ENCODE peak calls at places on chromosomes 16 and 17, in four cellular contexts. E is K562, R is GM12878, L is HepG2. W is an unnamed sample. For H3K27me3, the result is how much of the 10 kb centered on the place peaks cover.

GRCh38 chr17:59972778-59973177 is 8.2 kb upstream of the RNFT1 start:
- DNase-seq in L (no peak), E (no peak), R (no peak), W (no peak)

GRCh38 chr17:15744885-15745284 is 12.8 kb downstream of the TBC1D26 start:
- DNase-seq in R (no peak), E (no peak), L (no peak), W (no peak)

GRCh38 chr16:50584033-50584722 is 36.0 kb downstream of the NKD1 start:
- DNase-seq in E (peak), R (no peak), L (no peak), W (no peak)

GRCh38 chr17:57577751-57578607 is 167.1 kb downstream of the CCDC182 start:
- DNase-seq in L (peak), R (no peak), E (no peak), W (no peak)

GRCh38 chr16:57826706-57827625 is 24.7 kb upstream of the KIFC3 start:
- DNase-seq in L (peak), E (no peak), R (no peak), W (no peak)

GRCh38 chr16:87823146-87823929 is 46.0 kb downstream of the SLC7A5 start:
- DNase-seq in E (no peak), L (no peak), R (no peak), W (no peak)

GRCh38 chr16:85461814-85462404 is 151.2 kb upstream of the GSE1 start:
- DNase-seq in L (no peak), R (no peak), E (peak), W (no peak)

GRCh38 chr16:68798398-68798797 is 44.9 kb upstream of the TANGO6 start:
- DNase-seq in E (no peak), R (no peak), L (no peak), W (no peak)

GRCh38 chr17:58641937-58642336 is 49.9 kb downstream of the TEX14 start:
- DNase-seq in R (no peak), L (no peak), E (no peak), W (no peak)

GRCh38 chr16:85302848-85303353 is 190.6 kb upstream of the CIBAR2 start:
- DNase-seq in L (no peak), R (no peak), E (no peak), W (no peak)

GRCh38 chr17:74212913-74213791 is at the start of gene TTYH2:
- DNase-seq in L (peak), E (peak), R (no peak), W (no peak)

GRCh38 chr17:10197721-10198508 is 491 bp downstream of the GAS7 start:
- DNase-seq in L (no peak), E (no peak), R (no peak), W (no peak)

GRCh38 chr17:79840204-79840988 is 1.2 kb upstream of the CBX4 start:
- DNase-seq in E (no peak), R (no peak), L (no peak), W (peak)

GRCh38 chr17:6070895-6071511 is 824 bp downstream of the WSCD1 start:
- DNase-seq in R (no peak), L (no peak), E (no peak), W (peak)

GRCh38 chr17:4155980-4156620 is 13.1 kb downstream of the CYB5D2 start:
- DNase-seq in E (no peak), R (no peak), L (no peak), W (no peak)

GRCh38 chr17:70137451-70138230 is 31.7 kb upstream of the KCNJ2 start:
- DNase-seq in L (no peak), R (peak), E (no peak), W (no peak)

GRCh38 chr17:9389116-9389515 is 186.5 kb downstream of the STX8 start:
- DNase-seq in R (peak), L (peak), E (no peak), W (no peak)

GRCh38 chr16:12426122-12426521 is 377.6 kb downstream of the CPPED1 start:
- DNase-seq in R (no peak), E (peak), L (no peak), W (no peak)

GRCh38 chr17:66673668-66674276 is 161.1 kb upstream of the CACNG5 start:
- DNase-seq in E (no peak), R (no peak), L (peak), W (peak)

GRCh38 chr16:56610609-56611111 is 2.3 kb downstream of the MT2A start:
- DNase-seq in R (no peak), E (no peak), L (no peak), W (no peak)

GRCh38 chr16:14486520-14487303 is 143.3 kb downstream of the PARN start:
- DNase-seq in L (peak), E (peak), R (no peak), W (no peak)

GRCh38 chr16:19900590-19900989 is 15.9 kb upstream of the GPRC5B start:
- DNase-seq in E (no peak), L (no peak), R (no peak), W (no peak)

GRCh38 chr16:67034478-67034877 is 5.5 kb downstream of the CBFB start:
- DNase-seq in R (no peak), L (no peak), E (no peak), W (no peak)

GRCh38 chr17:49362723-49363117 is 670 bp upstream of the ZNF652 start:
- DNase-seq in L (no peak), E (no peak), R (no peak), W (no peak)

GRCh38 chr17:18377437-18378204 is at the start of gene EVPLL:
- DNase-seq in E (no peak), L (no peak), R (no peak), W (no peak)

GRCh38 chr17:48025904-48026502 is 11.6 kb downstream of the COPZ2 start:
- DNase-seq in L (no peak), R (no peak), E (no peak), W (no peak)

GRCh38 chr17:45332989-45333701 is 16.3 kb upstream of the MAP3K14 start:
- DNase-seq in E (peak), R (no peak), L (no peak), W (no peak)

GRCh38 chr17:71727292-71727691 is 393.5 kb upstream of the SOX9 start:
- DNase-seq in R (no peak), E (no peak), L (no peak), W (no peak)

GRCh38 chr17:39676198-39676819 is 8.1 kb downstream of the PNMT start:
- DNase-seq in L (no peak), R (peak), E (peak), W (no peak)

GRCh38 chr16:85589688-85590505 is 23.2 kb upstream of the GSE1 start:
- DNase-seq in L (no peak), E (no peak), R (no peak), W (no peak)

GRCh38 chr16:77585379-77585778 is 136.9 kb upstream of the NUDT7 start:
- DNase-seq in R (no peak), E (no peak), L (no peak), W (no peak)

GRCh38 chr17:42247734-42248133 is 28.5 kb downstream of the STAT5B start:
- DNase-seq in L (peak), R (no peak), E (no peak), W (no peak)

GRCh38 chr16:27449434-27450188 is 47.6 kb downstream of the IL21R start:
- DNase-seq in E (no peak), R (no peak), L (no peak), W (no peak)

GRCh38 chr16:88848557-88848956 is 8.2 kb downstream of the GALNS start:
- DNase-seq in R (no peak), E (no peak), L (no peak), W (no peak)

GRCh38 chr17:39404542-39405378 is 3.3 kb upstream of the FBXL20 start:
- DNase-seq in E (peak), L (no peak), R (no peak), W (no peak)

DNA sequence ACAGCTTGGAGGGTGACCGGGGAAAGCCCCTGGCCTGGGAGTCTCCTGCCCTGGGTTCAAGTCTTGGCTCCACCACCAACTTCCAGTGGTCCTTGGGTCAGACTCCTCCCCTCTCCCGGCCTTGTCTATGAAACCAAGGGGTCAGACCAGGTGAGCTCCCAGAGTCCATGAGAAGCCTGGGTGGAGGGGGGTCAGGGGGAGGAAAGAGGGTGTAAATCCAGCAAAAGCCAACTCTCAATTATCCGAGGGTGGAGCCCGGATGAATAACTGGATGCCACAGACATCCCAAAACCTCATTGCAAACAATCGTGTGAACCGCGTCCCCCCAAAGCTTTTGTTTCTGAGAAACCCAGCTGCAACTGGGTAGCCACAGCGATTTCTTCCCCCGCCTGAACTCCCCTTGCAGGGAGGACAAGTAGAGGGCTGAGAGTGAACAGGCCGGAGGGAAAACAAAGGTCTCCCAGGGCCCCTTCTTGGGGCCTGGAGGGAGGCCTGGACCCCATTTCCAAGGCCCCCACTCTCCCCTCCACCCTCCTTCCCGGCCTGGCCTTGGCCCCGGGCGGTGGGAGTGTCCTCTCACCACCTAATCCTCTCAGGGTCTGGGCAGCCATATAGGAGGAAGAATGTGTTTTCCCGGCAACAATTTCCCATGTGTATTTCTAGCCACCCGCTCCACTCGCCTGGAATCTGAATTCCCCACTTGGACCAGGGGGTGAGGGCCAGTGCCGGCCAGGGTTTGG is 2.5 kb downstream of the GLIS2 start:
- DNase-seq in L (no peak), E (no peak), R (no peak), W (no peak)
- TF ChIP-seq ATF2 in L (no peak), E (no peak), R (no peak), W (no peak)

GRCh38 chr17:81968396-81968745 is 7.4 kb upstream of the NOTUM start:
- DNase-seq in L (no peak), E (no peak), R (no peak), W (no peak)

GRCh38 chr17:81967244-81967532 is 6.2 kb upstream of the NOTUM start:
- DNase-seq in L (no peak), R (no peak), E (no peak), W (no peak)

GRCh38 chr17:81966343-81967243 is 5.6 kb upstream of the NOTUM start:
- DNase-seq in R (no peak), E (no peak), L (peak), W (no peak)

GRCh38 chr17:81967533-81968395 is 6.8 kb upstream of the NOTUM start:
- DNase-seq in R (peak), E (peak), L (peak), W (peak)

GRCh38 chr17:81968850-81969812 is 8.1 kb upstream of the NOTUM start:
- DNase-seq in E (no peak), L (no peak), R (no peak), W (no peak)
- H3K27me3 ChIP-seq in E (under half), L (under half), R (under half), W (under half)

GRCh38 chr16:791131-791530 is 2.7 kb downstream of the CHTF18 start:
- DNase-seq in L (no peak), E (no peak), R (no peak), W (no peak)

GRCh38 chr16:787978-788398 is at the start of gene RPUSD1:
- DNase-seq in R (no peak), L (no peak), E (no peak), W (peak)

GRCh38 chr16:790086-790485 is 1.7 kb downstream of the CHTF18 start:
- DNase-seq in L (no peak), E (no peak), R (no peak), W (no peak)

GRCh38 chr16:788399-789126 is at the start of gene CHTF18:
- DNase-seq in R (peak), L (peak), E (peak), W (peak)

GRCh38 chr16:789451-789850 is 1.0 kb downstream of the CHTF18 start:
- DNase-seq in L (no peak), E (no peak), R (no peak), W (no peak)
- TF ChIP-seq ATF2 in L (no peak), E (no peak), R (no peak), W (no peak)

DNA sequence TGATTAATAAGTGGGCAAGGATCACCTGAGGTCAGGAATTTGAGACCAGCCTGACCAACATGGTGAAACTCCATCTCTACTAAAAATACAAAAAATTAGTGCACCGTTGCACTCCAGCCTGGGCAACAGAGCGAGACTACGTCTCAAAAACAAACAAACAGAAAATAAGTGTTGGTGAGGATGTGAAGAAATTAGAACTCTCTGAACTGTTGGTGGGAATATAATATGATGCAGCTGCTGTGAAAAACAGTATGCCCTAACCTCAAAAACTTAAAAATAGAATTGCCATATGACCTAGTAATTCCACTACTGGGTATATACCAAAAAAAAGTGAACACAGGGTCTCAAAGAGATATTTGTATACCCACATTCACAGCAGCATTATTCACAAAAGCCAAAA is 26.1 kb downstream of the GLG1 start:
- DNase-seq in L (no peak), R (peak), E (no peak), W (no peak)
- H3K27me3 ChIP-seq in L (under half), R (under half), E (under half), W (under half)

DNA sequence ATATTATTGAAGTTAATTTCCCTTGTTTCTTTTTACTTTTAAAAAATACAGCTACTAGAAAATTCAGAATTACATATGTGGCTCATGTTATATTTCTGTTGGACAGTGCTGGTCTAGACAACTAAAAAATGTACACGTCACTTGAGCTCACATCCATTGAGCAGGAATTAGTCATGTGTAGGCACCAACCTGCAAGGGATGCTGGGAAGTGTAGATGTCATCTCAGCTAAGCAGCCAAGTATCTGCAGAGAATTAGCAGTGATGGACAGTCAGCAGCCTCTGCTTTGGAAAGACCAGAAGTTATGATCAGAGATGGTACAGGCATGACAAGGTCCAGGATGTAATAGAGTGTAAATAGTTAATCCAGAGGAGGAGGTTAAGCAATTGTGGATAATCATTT is 87.1 kb upstream of the HS3ST2 start:
- DNase-seq in R (no peak), L (no peak), E (no peak), W (no peak)
- TF ChIP-seq ATF2 in R (no peak), L (no peak), E (no peak), W (no peak)

W was measured in H1.